ENCODE peak calls at places on chromosomes 2 and 18, in ten cellular contexts. E, W, Z, B, C, H, X, U, S and K are unnamed samples.

GRCh38 chr18:22180722-22181121 is 11.3 kb downstream of the GATA6 start:
- DNase-seq in Z (no peak), X (no peak), H (no peak), S (no peak), W (no peak), U (no peak), C (no peak), B (no peak), E (no peak), K (no peak)

GRCh38 chr2:100960688-100961087 is 41.4 kb upstream of the RPL31 start:
- DNase-seq in W (no peak), U (no peak), E (no peak), H (no peak), Z (no peak), C (no peak), X (no peak), B (no peak), S (no peak), K (no peak)

GRCh38 chr2:235106874-235107639 is 155.2 kb downstream of the SH3BP4 start:
- DNase-seq in Z (peak; percentile 62), H (no peak), S (no peak), E (peak; percentile 69), C (no peak), B (peak; percentile 81), X (no peak), W (peak; percentile 84), U (no peak), K (no peak)

GRCh38 chr18:26574958-26575864 is 26.9 kb upstream of the KCTD1 start:
- DNase-seq in C (peak; percentile 61), U (no peak), S (peak; percentile 85), B (peak; percentile 56), W (peak; percentile 83), X (peak; percentile 80), Z (peak; percentile 32), H (no peak), E (peak; percentile 72), K (no peak)

GRCh38 chr18:35478520-35479435 is 19.0 kb downstream of the INO80C start:
- DNase-seq in W (no peak), S (no peak), X (no peak), U (no peak), H (no peak), C (no peak), Z (peak; percentile 43), E (no peak), B (peak; percentile 83), K (no peak)

GRCh38 chr18:9914334-9914583 is 443 bp downstream of the VAPA start:
- DNase-seq in C (no peak), B (no peak), W (peak; percentile 52), U (no peak), X (no peak), S (no peak), H (no peak), E (no peak), Z (no peak), K (no peak)

GRCh38 chr2:122251153-122251552 is 495.7 kb downstream of the TSN start:
- DNase-seq in W (no peak), H (no peak), C (no peak), U (no peak), B (peak; percentile 18), E (no peak), S (no peak), Z (no peak), X (no peak), K (no peak)

GRCh38 chr2:138177693-138178092 is 213.4 kb downstream of the HNMT start:
- DNase-seq in X (no peak), U (no peak), H (no peak), Z (no peak), C (no peak), B (no peak), E (no peak), S (no peak), W (no peak), K (no peak)

GRCh38 chr2:235008584-235009044 is 56.8 kb downstream of the SH3BP4 start:
- DNase-seq in Z (peak; percentile 52), U (no peak), E (no peak), H (no peak), X (no peak), S (peak; percentile 39), B (peak; percentile 94), C (no peak), W (no peak), K (no peak)

GRCh38 chr18:49023938-49024341 is 73.2 kb upstream of the SMAD7 start:
- DNase-seq in B (no peak), E (peak; percentile 27), W (no peak), H (no peak), Z (no peak), S (no peak), U (no peak), X (peak; percentile 53), C (no peak), K (no peak)

DNA sequence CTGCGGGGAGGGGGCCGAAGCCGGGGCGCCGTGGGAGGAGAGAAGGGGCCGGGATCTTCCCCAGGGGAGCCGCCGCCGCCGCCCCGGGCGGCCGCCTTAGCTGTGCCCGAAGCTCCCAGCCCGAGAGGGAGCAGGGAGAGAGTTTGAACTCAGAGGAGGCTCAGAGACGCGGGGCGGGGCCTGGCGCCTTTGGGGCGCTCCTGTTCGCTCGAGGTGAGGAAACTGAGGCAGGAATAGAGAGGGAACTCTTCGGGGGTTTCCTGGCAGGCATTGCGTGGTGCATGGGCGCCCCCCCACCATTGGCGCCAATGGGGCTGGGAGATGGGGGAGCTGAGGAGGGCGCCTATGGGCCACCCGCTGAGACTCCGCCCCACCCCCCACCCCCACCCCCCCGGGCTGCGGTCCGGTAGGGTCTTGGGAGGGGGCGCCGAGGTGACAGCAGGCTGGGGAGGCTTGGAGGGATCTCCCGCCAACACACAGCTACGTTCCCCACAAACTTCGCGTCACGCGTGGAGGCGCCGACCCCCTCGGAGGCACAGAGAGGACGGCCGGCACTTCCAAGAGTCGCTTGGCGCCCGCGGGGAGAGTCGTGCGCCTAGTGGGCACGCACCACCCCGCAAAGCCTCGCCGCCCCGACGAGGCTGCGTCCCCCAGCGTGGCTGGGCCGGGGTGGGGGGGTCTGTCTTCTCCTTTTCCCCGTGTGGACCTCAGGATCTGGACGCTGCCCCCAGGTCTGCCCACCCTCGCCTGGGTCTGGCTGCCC is 680 bp downstream of the CTDSP1 start:
- DNase-seq in U (peak; percentile 55), C (peak; percentile 76), W (peak; percentile 64), E (peak; percentile 80), Z (peak; percentile 61), H (peak; percentile 45), X (peak; percentile 84), B (no peak), S (peak; percentile 90), K (no peak)
- H3K4me1 ChIP-seq in U (peaks cover 39% of the 10 kb centered on the region), C (peaks cover 61% of the 10 kb centered on the region), W (peaks cover 22% of the 10 kb centered on the region), E (peaks cover 28% of the 10 kb centered on the region), Z (peaks cover 58% of the 10 kb centered on the region), H (peaks cover 24% of the 10 kb centered on the region), X (peaks cover 34% of the 10 kb centered on the region), B (peaks cover 40% of the 10 kb centered on the region), S (peaks cover 30% of the 10 kb centered on the region), K (peaks cover 83% of the 10 kb centered on the region)

GRCh38 chr2:118837621-118838020 is 9.8 kb downstream of the EN1 start:
- DNase-seq in H (no peak), S (no peak), U (no peak), E (no peak), Z (no peak), X (no peak), C (no peak), W (no peak), B (no peak), K (no peak)
- H3K27me3 ChIP-seq in H (peaks cover 2% of the 10 kb centered on the region), S (peaks cover 100% of the 10 kb centered on the region), U (peaks cover 43% of the 10 kb centered on the region), E (peaks cover 99% of the 10 kb centered on the region), Z (peaks cover 100% of the 10 kb centered on the region), X (peaks cover 98% of the 10 kb centered on the region), C (peaks cover 99% of the 10 kb centered on the region), W (peaks cover 100% of the 10 kb centered on the region), B (peaks cover 2% of the 10 kb centered on the region), K (peaks cover 70% of the 10 kb centered on the region)

GRCh38 chr2:207239754-207240494 is 74.2 kb upstream of the KLF7 start:
- DNase-seq in W (no peak), H (peak; percentile 31), B (peak; percentile 40), Z (no peak), U (no peak), C (no peak), X (no peak), E (no peak), S (no peak), K (no peak)
- H3K4me1 ChIP-seq in W (peaks cover 10% of the 10 kb centered on the region), H (no peaks in the 10 kb centered on the region), B (peaks cover 30% of the 10 kb centered on the region), Z (no peaks in the 10 kb centered on the region), U (peaks cover 28% of the 10 kb centered on the region), C (peaks cover 35% of the 10 kb centered on the region), X (peaks cover 19% of the 10 kb centered on the region), E (no peaks in the 10 kb centered on the region), S (peaks cover 12% of the 10 kb centered on the region), K (peaks cover 40% of the 10 kb centered on the region)

GRCh38 chr2:236157815-236158498 is 10.2 kb downstream of the GBX2 start:
- DNase-seq in E (no peak), X (peak; percentile 26), U (no peak), W (no peak), S (peak; percentile 31), C (no peak), Z (no peak), B (no peak), H (no peak), K (no peak)
- H3K27me3 ChIP-seq in E (peaks cover 67% of the 10 kb centered on the region), X (peaks cover 45% of the 10 kb centered on the region), U (peaks cover 4% of the 10 kb centered on the region), W (peaks cover 91% of the 10 kb centered on the region), S (peaks cover 41% of the 10 kb centered on the region), C (peaks cover 42% of the 10 kb centered on the region), Z (peaks cover 55% of the 10 kb centered on the region), B (no peaks in the 10 kb centered on the region), H (no peaks in the 10 kb centered on the region), K (peaks cover 5% of the 10 kb centered on the region)

DNA sequence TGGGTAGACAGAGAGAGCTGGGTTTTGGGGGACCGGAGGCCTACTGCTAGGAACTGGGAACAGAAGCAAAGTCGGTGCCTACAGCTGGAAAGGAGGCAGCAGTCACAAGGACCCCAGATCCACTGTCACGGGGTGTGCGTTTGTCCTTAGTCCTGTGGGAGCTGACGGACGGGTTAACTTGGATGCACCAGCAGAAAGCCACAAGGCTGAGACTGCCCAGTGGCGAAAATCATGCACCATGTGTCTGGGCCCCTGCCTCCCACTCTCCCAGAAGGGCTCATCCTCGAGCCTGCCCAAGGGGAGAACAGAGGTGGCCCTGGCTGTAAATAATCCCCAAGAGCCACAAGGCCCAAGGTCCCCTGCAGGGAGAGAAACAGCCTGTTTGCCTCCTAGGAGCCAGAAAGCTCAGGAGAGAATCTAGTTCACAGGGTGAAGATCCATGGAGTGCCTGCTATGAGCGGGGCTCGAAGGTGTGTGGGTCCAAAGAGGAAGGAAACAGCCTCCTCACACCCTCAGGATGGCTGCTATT is 11.7 kb upstream of the RALB start:
- DNase-seq in E (no peak), S (no peak), H (no peak), C (no peak), U (no peak), X (no peak), Z (no peak), B (no peak), W (no peak), K (no peak)
- H3K4me1 ChIP-seq in E (peaks cover 11% of the 10 kb centered on the region), S (peaks cover 10% of the 10 kb centered on the region), H (no peaks in the 10 kb centered on the region), C (peaks cover 38% of the 10 kb centered on the region), U (no peaks in the 10 kb centered on the region), X (peaks cover 19% of the 10 kb centered on the region), Z (peaks cover 26% of the 10 kb centered on the region), B (peaks cover 61% of the 10 kb centered on the region), W (peaks cover 18% of the 10 kb centered on the region), K (peaks cover 46% of the 10 kb centered on the region)

GRCh38 chr2:240089306-240089705 is 36.0 kb upstream of the OR6B3 start:
- DNase-seq in Z (no peak), S (no peak), H (no peak), E (no peak), B (no peak), X (no peak), W (no peak), U (no peak), C (no peak), K (no peak)
- H3K27me3 ChIP-seq in Z (peaks cover 28% of the 10 kb centered on the region), S (peaks cover 7% of the 10 kb centered on the region), H (no peaks in the 10 kb centered on the region), E (no peaks in the 10 kb centered on the region), B (peaks cover 63% of the 10 kb centered on the region), X (peaks cover 27% of the 10 kb centered on the region), W (peaks cover under 1% of the 10 kb centered on the region), U (no peaks in the 10 kb centered on the region), C (peaks cover 8% of the 10 kb centered on the region), K (no peaks in the 10 kb centered on the region)